ENCODE peak calls at places on chromosome 1, in nine cellular contexts. J is sigmoid colon, X is spleen, R is SK-N-SH, Z is GM12878, U is transverse colon, N is H1, D is suprapubic skin, E is esophagus muscularis mucosa. A is an unnamed sample.

GRCh38 chr1:36099681-36100341 is 11.1 kb downstream of the ADPRS start:
- DNase-seq in J (peak; percentile 86), X (peak; percentile 91), R (peak; percentile 95), Z (no peak), U (peak; percentile 84), N (peak; percentile 96), D (peak; percentile 71), E (no peak), A (peak; percentile 64)

GRCh38 chr1:37850352-37850955 is 8.9 kb downstream of the MTF1 start:
- DNase-seq in J (no peak), X (no peak), R (no peak), Z (no peak), U (no peak), N (no peak), D (no peak), E (no peak), A (no peak)

GRCh38 chr1:156444407-156445001 is 56.1 kb downstream of the MEF2D start:
- DNase-seq in J (no peak), X (no peak), R (peak; percentile 60), Z (no peak), U (no peak), N (no peak), D (no peak), E (no peak), A (no peak)

GRCh38 chr1:41500378-41500777 is 15.9 kb upstream of the EDN2 start:
- DNase-seq in J (peak; percentile 78), X (no peak), R (no peak), Z (no peak), U (peak; percentile 86), N (no peak), D (no peak), E (no peak), A (peak; percentile 89)

GRCh38 chr1:186093437-186093836 is 281.6 kb downstream of the TPR start:
- DNase-seq in J (no peak), X (no peak), R (no peak), Z (no peak), U (no peak), N (no peak), D (no peak), E (no peak), A (no peak)

GRCh38 chr1:62391369-62391971 is 45.4 kb upstream of the USP1 start:
- DNase-seq in J (no peak), X (no peak), R (peak; percentile 21), Z (no peak), U (peak; percentile 18), N (peak; percentile 82), D (no peak), E (no peak), A (no peak)

GRCh38 chr1:13746342-13746741 is 46.4 kb downstream of the PRDM2 start:
- DNase-seq in J (no peak), X (no peak), R (no peak), Z (no peak), U (no peak), N (no peak), D (no peak), E (peak; percentile 84), A (no peak)

GRCh38 chr1:32627596-32628162 is 22.7 kb downstream of the ZBTB8OS start:
- DNase-seq in J (no peak), X (no peak), R (no peak), Z (peak; percentile 69), U (peak; percentile 35), N (no peak), D (no peak), E (no peak), A (no peak)

GRCh38 chr1:36778773-36779172 is 255.5 kb downstream of the GRIK3 start:
- DNase-seq in J (no peak), X (no peak), R (peak; percentile 49), Z (no peak), U (no peak), N (no peak), D (no peak), E (no peak), A (no peak)

GRCh38 chr1:7517611-7518330 is 253.3 kb upstream of the VAMP3 start:
- DNase-seq in J (no peak), X (peak; percentile 32), R (no peak), Z (no peak), U (no peak), N (no peak), D (no peak), E (no peak), A (no peak)

GRCh38 chr1:157249326-157249725 is 111.1 kb upstream of the ETV3 start:
- DNase-seq in J (no peak), X (no peak), R (no peak), Z (peak; percentile 56), U (no peak), N (no peak), D (no peak), E (no peak), A (no peak)

DNA sequence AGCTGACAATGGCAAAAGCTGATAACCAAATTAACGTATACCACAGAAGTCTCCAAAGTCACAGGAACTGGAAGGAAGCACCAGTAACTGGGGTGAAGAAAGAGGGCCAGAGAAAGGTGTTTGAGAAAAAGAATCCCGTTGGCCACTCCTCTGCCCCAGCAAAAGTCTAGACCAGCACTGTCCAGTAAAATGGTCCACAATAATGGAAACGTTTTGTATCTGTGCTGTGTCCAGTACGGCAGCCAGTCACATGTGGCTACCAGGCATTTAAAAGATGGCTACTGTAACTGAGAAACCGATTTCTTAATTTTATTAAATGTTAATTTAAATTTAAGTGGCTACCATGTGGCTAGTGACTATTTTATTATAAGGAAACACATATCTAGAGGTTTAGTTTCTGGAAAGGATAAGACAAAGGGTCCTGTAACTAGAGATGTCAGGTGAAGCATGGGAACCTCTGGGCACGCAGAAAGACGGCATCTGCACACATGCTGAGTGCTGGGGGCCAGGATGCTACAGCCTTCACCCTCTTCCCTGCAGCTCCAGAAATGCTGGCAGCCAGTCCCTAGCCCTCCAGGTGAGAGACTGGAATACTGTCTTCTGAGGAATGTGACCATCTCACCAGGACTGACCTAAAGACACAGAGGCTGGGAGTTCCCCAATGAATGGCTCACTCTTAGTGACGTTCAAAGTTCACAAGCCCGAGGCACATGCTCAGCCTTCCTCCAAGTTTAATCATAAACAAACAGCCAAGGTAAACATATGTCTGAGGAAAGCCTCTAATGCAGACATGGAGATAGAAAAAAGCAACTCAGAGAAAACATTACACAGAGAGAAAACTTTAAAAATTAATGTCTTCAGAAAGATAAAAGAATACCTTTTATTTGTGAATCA is 50.7 kb downstream of the JAK1 start:
- DNase-seq in J (no peak), X (no peak), R (peak; percentile 39), Z (no peak), U (peak; percentile 68), N (no peak), D (no peak), E (no peak), A (peak; percentile 54)
- H3K27ac ChIP-seq in J (no peak overlapping the region), X (no peak overlapping the region), R (peak overlapping the region; percentile 88), Z (no peak overlapping the region), U (peak overlapping the region; percentile 62), N (no peak overlapping the region), D (no peak overlapping the region), E (no peak overlapping the region), A (no peak overlapping the region)

GRCh38 chr1:221669441-221669840 is 72.4 kb downstream of the DUSP10 start:
- DNase-seq in J (no peak), X (no peak), R (no peak), Z (no peak), U (no peak), N (no peak), D (no peak), E (no peak), A (no peak)

GRCh38 chr1:221672965-221673364 is 68.9 kb downstream of the DUSP10 start:
- DNase-seq in J (no peak), X (no peak), R (no peak), Z (no peak), U (no peak), N (no peak), D (no peak), E (no peak), A (no peak)

GRCh38 chr1:221675880-221676800 is 65.7 kb downstream of the DUSP10 start:
- DNase-seq in J (no peak), X (no peak), R (no peak), Z (no peak), U (no peak), N (no peak), D (no peak), E (no peak), A (no peak)

GRCh38 chr1:221670081-221670480 is 71.8 kb downstream of the DUSP10 start:
- DNase-seq in J (no peak), X (no peak), R (no peak), Z (no peak), U (no peak), N (no peak), D (no peak), E (no peak), A (no peak)

GRCh38 chr1:221672160-221672762 is 69.6 kb downstream of the DUSP10 start:
- DNase-seq in J (no peak), X (no peak), R (no peak), Z (no peak), U (no peak), N (no peak), D (no peak), E (no peak), A (no peak)
- TF ChIP-seq POLR2AphosphoS5 in J (no peak), X (no peak), R (no peak), Z (no peak), U (no peak), N (no peak), D (no peak), E (no peak), A (no peak)

DNA sequence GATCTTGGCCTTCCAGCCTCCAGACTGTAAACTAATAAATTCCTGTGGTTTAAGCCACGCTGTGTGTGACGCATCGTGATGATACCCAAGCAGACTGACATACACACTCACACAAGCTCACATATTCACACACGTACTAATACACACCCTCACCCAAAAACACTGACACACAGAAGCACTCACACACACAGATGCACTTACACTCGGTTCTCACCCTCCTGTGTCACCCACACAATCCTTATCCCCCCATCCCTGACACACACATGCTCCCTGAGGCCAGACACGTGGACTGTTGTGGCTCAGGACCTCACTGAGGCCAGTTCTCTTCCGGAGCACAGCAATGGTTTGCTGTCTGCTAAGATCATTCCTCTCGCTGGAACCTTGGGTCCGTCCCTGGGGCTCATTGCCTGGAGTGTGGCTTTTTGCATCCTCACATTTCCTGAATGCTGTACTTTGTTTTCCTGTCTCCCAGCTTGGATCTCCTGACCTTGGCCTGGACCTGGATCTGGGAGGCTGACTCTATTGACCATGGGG is 76.9 kb upstream of the LYST start:
- DNase-seq in J (no peak), X (no peak), R (no peak), Z (no peak), U (no peak), N (no peak), D (no peak), E (no peak), A (no peak)
- H3K27ac ChIP-seq in J (no peak overlapping the region), X (no peak overlapping the region), R (peak overlapping the region; percentile 54), Z (no peak overlapping the region), U (no peak overlapping the region), N (no peak overlapping the region), D (peak overlapping the region; percentile 8), E (no peak overlapping the region), A (no peak overlapping the region)

DNA sequence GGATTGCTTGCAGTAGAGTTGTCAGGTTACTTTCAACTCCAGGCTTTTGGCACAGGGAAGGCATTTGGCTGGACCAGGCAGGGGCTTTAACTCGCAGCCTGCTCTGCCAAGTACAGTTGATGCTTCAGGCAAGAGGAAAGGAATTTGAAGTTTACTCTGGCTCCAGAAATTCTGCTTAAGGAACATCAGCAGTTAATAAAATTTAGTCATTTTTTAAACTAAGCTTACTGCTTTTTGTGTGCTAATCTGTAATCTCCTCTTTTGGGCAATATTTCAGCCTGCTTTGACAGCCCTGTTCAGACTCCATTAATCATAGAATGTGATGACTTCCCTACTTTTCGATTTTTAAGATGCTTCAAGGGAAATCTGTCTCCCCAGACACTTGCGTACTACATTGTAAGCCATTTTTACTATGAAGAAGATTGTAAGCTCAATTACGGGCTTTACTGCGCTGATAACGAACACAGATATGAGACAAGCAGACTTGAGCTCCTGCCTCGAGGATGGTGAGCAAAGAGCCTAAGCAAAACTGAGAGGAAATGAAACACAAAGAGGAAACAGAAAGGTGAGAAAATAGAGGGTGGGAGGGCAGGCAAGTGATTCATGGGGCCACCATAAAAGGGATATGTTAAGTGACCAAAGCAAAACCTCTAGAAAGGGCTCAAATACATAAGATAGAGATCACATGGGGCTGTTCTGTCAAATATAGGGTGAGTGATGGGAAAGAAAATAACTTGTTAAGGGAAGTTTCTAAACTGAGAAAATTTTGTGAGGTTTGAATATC is 76.6 kb upstream of the VAV3 start:
- DNase-seq in J (no peak), X (no peak), R (no peak), Z (no peak), U (no peak), N (no peak), D (no peak), E (no peak), A (peak; percentile 84)
- TF ChIP-seq POLR2AphosphoS5 in J (no peak), X (no peak), R (no peak), Z (no peak), U (no peak), N (no peak), D (no peak), E (no peak), A (no peak)